ENCODE peak calls at places on chromosomes 1 and 21, in five cellular contexts. H is psoas muscle, J is Panc1, Y is lung, D is AG04450. R is an unnamed sample.

GRCh38 chr1:93675931-93676330 is 5.7 kb downstream of the BCAR3 start:
- DNase-seq in Y (no peak), D (no peak), H (no peak), J (no peak), R (no peak)

GRCh38 chr1:48668339-48668738 is 108.4 kb downstream of the BEND5 start:
- DNase-seq in J (no peak), D (no peak), Y (no peak), H (no peak), R (no peak)

GRCh38 chr1:224170748-224171478 is 12.1 kb upstream of the DEGS1 start:
- DNase-seq in Y (peak; percentile 34), D (no peak), H (no peak), J (no peak), R (no peak)

GRCh38 chr1:92366045-92366405 is 67.2 kb downstream of the RPAP2 start:
- DNase-seq in D (no peak), Y (no peak), H (no peak), J (no peak), R (no peak)

GRCh38 chr1:12436345-12436658 is 181.7 kb downstream of the DHRS3 start:
- DNase-seq in J (no peak), H (no peak), D (no peak), Y (no peak), R (no peak)

GRCh38 chr1:37267111-37267835 is 207.1 kb upstream of the ZC3H12A start:
- DNase-seq in H (no peak), Y (no peak), D (no peak), J (no peak), R (no peak)

GRCh38 chr1:50266509-50266908 is 156.7 kb downstream of the DMRTA2 start:
- DNase-seq in H (no peak), D (no peak), Y (no peak), J (no peak), R (peak; percentile 9)

GRCh38 chr1:60870269-60870668 is 212.1 kb upstream of the NFIA start:
- DNase-seq in Y (no peak), D (no peak), J (no peak), H (no peak), R (no peak)

GRCh38 chr1:905071-905749 is 18.5 kb upstream of the SAMD11 start:
- DNase-seq in D (no peak), J (no peak), Y (peak; percentile 29), H (peak; percentile 81), R (no peak)

GRCh38 chr1:55214903-55215193 is 316 bp downstream of the USP24 start:
- DNase-seq in D (no peak), Y (peak; percentile 35), H (peak; percentile 74), J (no peak), R (peak; percentile 33)

GRCh38 chr1:60541831-60542532 is 468.4 kb upstream of the C1orf87 start:
- DNase-seq in H (no peak), D (no peak), Y (no peak), J (no peak), R (no peak)

GRCh38 chr1:61183471-61184034 is 101.2 kb downstream of the NFIA start:
- DNase-seq in Y (peak; percentile 47), D (no peak), J (no peak), H (no peak), R (peak; percentile 1)

GRCh38 chr1:55257958-55258357 is 42.8 kb upstream of the USP24 start:
- DNase-seq in J (no peak), H (no peak), Y (no peak), D (no peak), R (no peak)

GRCh38 chr1:43007377-43008105 is 48.9 kb upstream of the SLC2A1 start:
- DNase-seq in H (no peak), J (no peak), Y (no peak), D (no peak), R (no peak)

GRCh38 chr1:67832737-67833594 is at the start of gene GNG12:
- DNase-seq in Y (peak; percentile 69), D (no peak), H (peak; percentile 84), J (no peak), R (peak; percentile 90)

GRCh38 chr1:16484931-16485330 is 29.2 kb downstream of the RNU1-1 start:
- DNase-seq in J (no peak), Y (no peak), D (no peak), H (no peak), R (no peak)

GRCh38 chr1:199474738-199475137 is 552.8 kb upstream of the NR5A2 start:
- DNase-seq in J (no peak), Y (no peak), D (no peak), H (no peak), R (no peak)

GRCh38 chr21:16280731-16281130 is 550.9 kb downstream of the USP25 start:
- DNase-seq in H (no peak), D (no peak), Y (no peak), J (no peak), R (no peak)

GRCh38 chr1:91851130-91852010 is 34.6 kb downstream of the TGFBR3 start:
- DNase-seq in H (peak; percentile 91), Y (peak; percentile 88), J (peak; percentile 25), D (peak; percentile 68), R (peak; percentile 79)

GRCh38 chr1:15540201-15540600 is 13.6 kb downstream of the DNAJC16 start:
- DNase-seq in J (no peak), D (no peak), Y (no peak), H (no peak), R (no peak)

GRCh38 chr1:13450204-13450603 is 40.0 kb downstream of the PRAMEF20 start:
- DNase-seq in D (no peak), Y (no peak), J (no peak), H (peak; percentile 71), R (no peak)

GRCh38 chr1:6185151-6185550 is 5.0 kb upstream of the CHD5 start:
- DNase-seq in J (no peak), H (no peak), Y (no peak), D (peak; percentile 37), R (no peak)

GRCh38 chr1:205458777-205459566 is 3.1 kb upstream of the BLACAT1 start:
- DNase-seq in H (no peak), J (no peak), D (no peak), Y (no peak), R (peak; percentile 59)

GRCh38 chr21:45379901-45380330 is 25.0 kb upstream of the COL18A1 start:
- DNase-seq in D (no peak), Y (no peak), J (no peak), H (no peak), R (no peak)

GRCh38 chr1:109388208-109388711 is 9.5 kb downstream of the SORT1 start:
- DNase-seq in D (no peak), J (no peak), H (no peak), Y (no peak), R (no peak)

GRCh38 chr1:48225579-48225978 is 3.1 kb downstream of the SLC5A9 start:
- DNase-seq in Y (no peak), J (no peak), H (no peak), D (no peak), R (no peak)

GRCh38 chr1:25623007-25623406 is 6.4 kb downstream of the MAN1C1 start:
- DNase-seq in D (no peak), Y (no peak), H (no peak), J (no peak), R (no peak)

GRCh38 chr1:25623731-25624130 is 7.1 kb downstream of the MAN1C1 start:
- DNase-seq in J (no peak), H (no peak), D (no peak), Y (no peak), R (no peak)

GRCh38 chr1:25626018-25626417 is 9.4 kb downstream of the MAN1C1 start:
- DNase-seq in J (no peak), Y (no peak), H (no peak), D (no peak), R (no peak)

GRCh38 chr1:25624155-25624554 is 7.6 kb downstream of the MAN1C1 start:
- DNase-seq in D (no peak), J (no peak), Y (no peak), H (no peak), R (no peak)

DNA sequence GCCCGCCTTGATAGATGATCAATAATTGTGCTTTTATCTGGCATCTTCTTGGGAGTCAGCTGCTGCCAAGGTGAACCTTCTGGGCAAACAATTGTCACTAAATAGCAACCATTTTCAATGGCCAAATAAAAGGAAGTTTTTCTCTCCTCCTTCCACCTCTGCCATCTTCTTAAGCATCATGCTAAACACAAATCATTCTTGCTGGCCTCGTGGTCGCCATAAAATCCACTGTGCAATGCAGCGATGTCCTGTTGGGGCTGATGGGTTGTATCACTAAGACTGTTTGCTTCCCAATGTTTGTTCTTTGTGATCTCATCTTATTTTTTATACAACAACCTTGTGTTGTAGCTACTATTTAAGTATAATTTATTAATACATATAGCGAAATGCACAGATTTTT is 8.0 kb downstream of the MAN1C1 start:
- DNase-seq in Y (no peak), J (no peak), D (no peak), H (no peak), R (no peak)
- H3K27me3 ChIP-seq in Y (no peaks in the 10 kb centered on the region), J (peaks cover under 1% of the 10 kb centered on the region), D (peaks cover 17% of the 10 kb centered on the region), H (no peaks in the 10 kb centered on the region), R (no peaks in the 10 kb centered on the region)

DNA sequence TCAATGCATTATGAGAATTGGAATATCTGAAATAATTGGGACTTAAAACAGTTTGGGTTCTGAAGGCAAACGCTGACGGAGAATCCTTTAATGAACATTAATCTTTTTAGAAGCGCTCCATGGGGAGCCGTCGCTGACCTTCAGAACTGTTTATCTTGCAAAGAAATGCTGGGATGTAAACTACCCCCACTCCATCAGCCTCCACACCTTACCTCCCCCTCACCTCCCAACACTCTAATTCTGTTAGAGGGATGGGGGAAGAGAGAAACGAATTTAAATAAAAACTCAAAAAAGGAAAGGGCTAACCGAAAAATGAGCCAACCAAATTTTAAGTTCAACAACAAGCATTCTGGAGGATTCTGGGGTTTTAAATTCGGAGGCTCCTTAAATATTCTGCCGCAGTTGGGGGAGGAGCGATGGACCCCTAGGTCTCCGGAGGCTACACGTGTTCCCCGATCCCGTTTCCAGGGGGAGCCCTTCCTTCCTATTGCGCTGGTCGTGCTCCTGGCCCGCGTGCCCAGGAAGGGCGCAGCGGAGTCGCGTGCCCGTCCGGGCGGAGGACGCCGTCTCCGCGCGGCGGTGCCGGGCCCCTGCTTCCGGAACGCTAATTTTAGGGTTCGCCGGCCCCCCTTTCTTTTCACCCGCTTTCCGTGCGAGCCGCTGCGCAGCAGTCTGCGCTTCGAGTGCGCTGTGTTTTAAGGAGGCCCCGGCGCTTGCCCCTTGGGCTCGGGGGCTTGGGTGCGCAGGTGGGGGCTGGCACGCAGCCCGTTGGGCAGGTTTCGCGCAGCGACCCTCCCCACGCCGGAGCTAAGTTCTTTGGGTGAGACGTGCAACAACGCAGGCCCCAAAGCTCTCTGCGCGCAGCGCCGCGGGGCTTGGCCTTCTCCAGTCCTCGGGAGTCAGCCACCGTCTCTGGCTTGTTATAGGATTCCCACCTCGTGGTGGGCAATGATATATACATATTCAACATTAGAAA is 43.8 kb upstream of the DNAJC6 start:
- DNase-seq in J (no peak), H (no peak), Y (no peak), D (no peak), R (peak; percentile 20)
- H3K4me3 ChIP-seq in J (no peak overlapping the region), H (peak overlapping the region; percentile 59), Y (peak overlapping the region; percentile 50), D (peak overlapping the region; percentile 22), R (peak overlapping the region; percentile 31)

GRCh38 chr1:245406426-245406825 is 251.6 kb downstream of the KIF26B start:
- DNase-seq in J (no peak), D (no peak), H (no peak), Y (no peak), R (no peak)
- H3K27me3 ChIP-seq in J (peaks cover 5% of the 10 kb centered on the region), D (no peaks in the 10 kb centered on the region), H (no peaks in the 10 kb centered on the region), Y (no peaks in the 10 kb centered on the region), R (no peaks in the 10 kb centered on the region)

GRCh38 chr1:183052861-183053260 is 29.6 kb downstream of the LAMC1 start:
- DNase-seq in H (no peak), J (no peak), D (no peak), Y (no peak), R (no peak)
- H3K4me3 ChIP-seq in H (no peak overlapping the region), J (no peak overlapping the region), D (no peak overlapping the region), Y (no peak overlapping the region), R (no peak overlapping the region)

R was measured in MG63.